ENCODE peak calls at places on chromosomes 4 and X, in seven cellular contexts. S, E, N, Y, M, O and B are unnamed samples. For H3K4me1, the result is how much of the 10 kb centered on the place peaks cover.

GRCh38 chrX:9598344-9598743 is 133.5 kb downstream of the TBL1X start:
- DNase-seq in S (no peak), E (no peak), N (no peak), Y (no peak), M (no peak), O (no peak), B (no peak)

GRCh38 chr4:2937986-2938385 is 25.2 kb downstream of the NOP14 start:
- DNase-seq in S (no peak), E (no peak), N (no peak), Y (no peak), M (peak), O (peak), B (peak)

GRCh38 chrX:153817291-153817690 is 13.1 kb downstream of the PDZD4 start:
- DNase-seq in S (no peak), E (no peak), N (no peak), Y (no peak), M (no peak), O (no peak), B (no peak)

GRCh38 chr4:26256016-26256415 is 64.8 kb upstream of the RBPJ start:
- DNase-seq in S (no peak), E (no peak), N (no peak), Y (peak), M (no peak), O (no peak), B (no peak)

GRCh38 chr4:95288552-95288951 is 260.2 kb downstream of the UNC5C start:
- DNase-seq in S (no peak), E (no peak), N (no peak), Y (peak), M (no peak), O (no peak), B (no peak)

GRCh38 chr4:123479944-123480343 is 83.3 kb downstream of the SPRY1 start:
- DNase-seq in S (no peak), E (no peak), N (no peak), Y (no peak), M (no peak), O (no peak), B (no peak)

GRCh38 chr4:28444886-28445496 is 1584.3 kb downstream of the STIM2 start:
- DNase-seq in S (no peak), E (no peak), N (no peak), Y (no peak), M (no peak), O (no peak), B (no peak)

GRCh38 chr4:75752637-75753036 is 28.3 kb downstream of the USO1 start:
- DNase-seq in S (no peak), E (no peak), N (no peak), Y (no peak), M (no peak), O (no peak), B (no peak)

GRCh38 chr4:53459548-53459947 is 82.1 kb downstream of the FIP1L1 start:
- DNase-seq in S (no peak), E (no peak), N (no peak), Y (peak), M (no peak), O (no peak), B (no peak)

GRCh38 chrX:39935414-39936064 is 162.2 kb downstream of the BCOR start:
- DNase-seq in S (no peak), E (no peak), N (no peak), Y (peak), M (no peak), O (no peak), B (no peak)

GRCh38 chrX:115940888-115941332 is 229.6 kb upstream of the AGTR2 start:
- DNase-seq in S (no peak), E (no peak), N (peak), Y (peak), M (peak), O (no peak), B (no peak)

GRCh38 chr4:183961772-183962171 is 56.7 kb downstream of the STOX2 start:
- DNase-seq in S (no peak), E (no peak), N (no peak), Y (no peak), M (no peak), O (no peak), B (no peak)

GRCh38 chr4:15162465-15163283 is 160.4 kb downstream of the CPEB2 start:
- DNase-seq in S (no peak), E (no peak), N (peak), Y (no peak), M (no peak), O (no peak), B (no peak)

GRCh38 chr4:36053931-36054330 is 190.4 kb downstream of the ARAP2 start:
- DNase-seq in S (no peak), E (no peak), N (no peak), Y (peak), M (no peak), O (no peak), B (no peak)

GRCh38 chr4:18039113-18039512 is 17.6 kb upstream of the LCORL start:
- DNase-seq in S (no peak), E (no peak), N (no peak), Y (no peak), M (no peak), O (no peak), B (no peak)

GRCh38 chr4:54382623-54383022 is 153.5 kb downstream of the PDGFRA start:
- DNase-seq in S (no peak), E (no peak), N (no peak), Y (no peak), M (no peak), O (no peak), B (no peak)

GRCh38 chrX:68669094-68669830 is 21.8 kb downstream of the STARD8 start:
- DNase-seq in S (no peak), E (peak), N (no peak), Y (peak), M (no peak), O (no peak), B (no peak)

GRCh38 chrX:13165266-13165665 is 120.8 kb upstream of the FAM9C start:
- DNase-seq in S (no peak), E (no peak), N (no peak), Y (no peak), M (no peak), O (no peak), B (no peak)

GRCh38 chr4:35963383-35963782 is 280.9 kb downstream of the ARAP2 start:
- DNase-seq in S (no peak), E (no peak), N (no peak), Y (peak), M (no peak), O (no peak), B (no peak)

GRCh38 chrX:153578200-153578835 is 20.6 kb downstream of the CCNQ start:
- DNase-seq in S (no peak), E (no peak), N (no peak), Y (no peak), M (no peak), O (no peak), B (no peak)

GRCh38 chrX:46642145-46642544 is 68.6 kb downstream of the CHST7 start:
- DNase-seq in S (no peak), E (no peak), N (peak), Y (no peak), M (no peak), O (no peak), B (no peak)

GRCh38 chr4:169315530-169316306 is 45.0 kb upstream of the SH3RF1 start:
- DNase-seq in S (no peak), E (no peak), N (no peak), Y (peak), M (no peak), O (no peak), B (no peak)
- H3K4me3 ChIP-seq in S (no peak), E (no peak), N (no peak), Y (no peak), M (no peak), O (no peak), B (no peak)

GRCh38 chr4:67714955-67715354 is 14.0 kb upstream of the UBA6 start:
- DNase-seq in S (no peak), E (no peak), N (no peak), Y (no peak), M (no peak), O (no peak), B (no peak)
- H3K4me1 ChIP-seq in S (under half), E (under half), N (under half), Y (under half), M (under half), O (under half), B (under half)

DNA sequence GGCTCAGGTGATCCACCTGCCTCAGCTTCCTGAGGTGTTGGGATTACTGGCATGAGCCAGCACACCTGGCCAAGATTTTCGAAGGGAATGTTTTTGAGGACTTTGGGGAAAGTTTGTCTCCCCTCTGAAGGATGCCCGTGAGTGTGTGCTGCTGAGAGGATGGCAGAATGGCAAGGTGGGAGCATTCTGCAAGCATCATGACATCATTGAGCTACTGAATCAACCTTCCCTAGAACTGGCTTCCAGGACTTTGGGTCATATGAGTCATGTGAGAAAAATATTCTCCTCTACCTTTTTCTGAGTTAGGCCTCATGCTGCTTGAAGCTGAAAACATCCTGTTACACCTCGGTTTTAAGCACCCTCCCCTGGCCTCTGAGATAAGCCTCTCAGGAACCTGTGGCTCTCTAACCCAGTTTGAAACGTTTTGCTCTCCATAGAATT is 31.0 kb downstream of the TMEM131L start:
- DNase-seq in S (peak), E (no peak), N (peak), Y (peak), M (peak), O (no peak), B (no peak)
- H3K27ac ChIP-seq in S (peak), E (peak), N (peak), Y (no peak), M (peak), O (no peak), B (peak)

DNA sequence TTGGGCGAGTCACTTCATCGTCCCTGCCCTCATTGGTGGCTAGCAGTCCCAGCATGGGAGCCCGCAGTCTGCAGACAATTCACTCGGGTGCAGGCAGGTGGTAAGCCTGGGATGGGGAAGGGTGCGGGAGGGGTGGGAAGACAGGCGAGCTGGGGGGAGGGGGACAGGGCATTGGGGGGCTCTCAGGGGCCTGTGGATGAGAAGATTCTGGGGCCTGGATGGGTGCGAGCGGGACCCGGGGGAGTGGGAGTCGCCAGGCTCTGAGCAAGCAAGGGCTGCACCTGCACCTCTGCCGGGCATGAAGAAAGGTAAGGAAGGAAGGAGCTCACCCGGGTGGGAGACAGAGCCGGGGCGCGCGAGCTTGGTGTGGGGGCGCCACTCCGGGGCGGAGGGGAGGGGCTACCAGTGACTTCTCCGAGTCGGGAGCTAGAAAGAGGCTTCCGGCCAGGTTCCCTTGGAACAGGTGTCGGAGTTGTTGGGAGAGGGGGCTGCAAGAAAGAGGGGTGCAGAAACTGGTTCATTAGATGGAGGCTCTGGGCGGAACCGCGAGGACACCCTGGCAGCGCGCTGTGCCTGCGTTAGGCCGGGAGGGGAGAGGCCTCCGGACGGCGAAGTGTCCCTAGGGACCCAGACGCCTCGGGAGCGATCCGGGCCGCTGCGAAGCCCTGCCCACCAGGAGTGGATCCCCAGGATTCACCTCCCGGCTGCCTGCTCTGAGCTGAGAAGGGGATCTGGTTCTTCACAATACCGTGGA is 103.4 kb upstream of the PDLIM3 start:
- DNase-seq in S (no peak), E (no peak), N (no peak), Y (no peak), M (peak), O (no peak), B (no peak)
- H3K4me3 ChIP-seq in S (no peak), E (no peak), N (no peak), Y (no peak), M (no peak), O (peak), B (no peak)

GRCh38 chr4:99084595-99084994 is 4.0 kb downstream of the ADH5 start:
- DNase-seq in S (no peak), E (no peak), N (no peak), Y (no peak), M (no peak), O (no peak), B (no peak)
- H3K4me1 ChIP-seq in S (under half), E (under half), N (under half), Y (under half), M (under half), O (under half), B (under half)

GRCh38 chr4:102823464-102823863 is 3.9 kb downstream of the UBE2D3 start:
- DNase-seq in S (no peak), E (no peak), N (no peak), Y (no peak), M (no peak), O (no peak), B (no peak)
- H3K27ac ChIP-seq in S (no peak), E (peak), N (peak), Y (peak), M (no peak), O (no peak), B (no peak)

GRCh38 chr4:155789391-155789790 is 30.6 kb downstream of the GUCY1B1 start:
- DNase-seq in S (no peak), E (no peak), N (no peak), Y (no peak), M (no peak), O (no peak), B (no peak)
- H3K4me3 ChIP-seq in S (no peak), E (no peak), N (no peak), Y (no peak), M (no peak), O (no peak), B (no peak)

DNA sequence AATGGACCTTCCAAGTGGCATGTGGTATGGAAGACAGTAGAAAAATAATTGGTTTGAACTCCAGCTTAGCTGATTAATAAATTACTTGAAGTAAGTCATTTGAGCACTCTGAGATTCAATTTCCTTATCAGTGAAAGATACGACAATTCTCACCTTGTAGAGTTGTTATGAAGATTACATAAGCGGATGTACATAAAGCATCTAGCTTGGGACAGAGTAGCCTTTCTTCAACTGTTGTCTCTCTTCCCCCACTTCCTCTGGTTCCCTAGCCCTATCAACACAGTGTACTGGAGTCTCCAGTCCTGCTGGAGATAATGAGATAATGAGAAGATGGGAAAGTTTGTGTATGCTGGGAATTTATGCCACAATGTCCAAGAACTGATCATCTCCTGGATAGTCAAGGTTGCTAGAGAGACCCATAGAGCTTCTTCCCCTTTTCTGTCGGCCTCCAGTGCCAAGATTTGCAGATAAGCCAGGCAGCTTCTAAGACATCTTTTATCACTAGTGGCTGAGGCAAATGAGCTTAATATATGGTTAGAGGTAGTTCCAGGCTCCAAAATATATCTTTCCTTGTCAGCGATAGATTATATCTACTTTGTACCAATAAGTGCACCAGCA is 33.9 kb downstream of the VSIG4 start:
- DNase-seq in S (no peak), E (no peak), N (no peak), Y (no peak), M (no peak), O (no peak), B (no peak)
- H3K4me1 ChIP-seq in S (half or more), E (half or more), N (under half), Y (under half), M (under half), O (under half), B (under half)